ENCODE peak calls at places on chromosomes 3 and 15, in five cellular contexts. One of them, this sample, is unnamed.
A peak's percentile ranks its signal among the peaks of the same experiment; 100 is the strongest.

GRCh38 chr15:28923726-28924280 is 38.0 kb downstream of the APBA2 start:
- DNase-seq in ovary: no peak
- DNase-seq in pancreas: no peak
- DNase-seq in H9: no peak
- DNase-seq in cardiac muscle cell: no peak
- DNase-seq in this sample: no peak

GRCh38 chr3:177379045-177379444 is 181.8 kb upstream of the TBL1XR1 start:
- DNase-seq in cardiac muscle cell: no peak
- DNase-seq in H9: no peak
- DNase-seq in ovary: no peak
- DNase-seq in pancreas: no peak
- DNase-seq in this sample: no peak

GRCh38 chr15:26893351-26894065 is 26.6 kb downstream of the GABRA5 start:
- DNase-seq in ovary: no peak
- DNase-seq in H9: no peak
- DNase-seq in pancreas: no peak
- DNase-seq in cardiac muscle cell: no peak
- DNase-seq in this sample: no peak

GRCh38 chr15:45205192-45205591 is 17.4 kb upstream of the SHF start:
- DNase-seq in pancreas: peak; percentile 59
- DNase-seq in H9: peak; percentile 76
- DNase-seq in ovary: peak; percentile 22
- DNase-seq in cardiac muscle cell: peak; percentile 85
- DNase-seq in this sample: peak; percentile 89

GRCh38 chr3:129502641-129503386 is 25.6 kb upstream of the RHO start:
- DNase-seq in pancreas: no peak
- DNase-seq in cardiac muscle cell: peak; percentile 23
- DNase-seq in ovary: no peak
- DNase-seq in H9: no peak
- DNase-seq in this sample: no peak

GRCh38 chr3:37855363-37855970 is 6.2 kb upstream of the CTDSPL start:
- DNase-seq in pancreas: peak; percentile 64
- DNase-seq in ovary: peak; percentile 80
- DNase-seq in cardiac muscle cell: peak; percentile 81
- DNase-seq in H9: peak; percentile 79
- DNase-seq in this sample: peak; percentile 84

GRCh38 chr15:75203017-75203907 is 1.6 kb downstream of the C15orf39 start:
- DNase-seq in pancreas: peak; percentile 22
- DNase-seq in cardiac muscle cell: no peak
- DNase-seq in ovary: no peak
- DNase-seq in H9: no peak
- DNase-seq in this sample: peak; percentile 52

GRCh38 chr15:49877871-49878511 is 241.0 kb downstream of the ATP8B4 start:
- DNase-seq in pancreas: no peak
- DNase-seq in cardiac muscle cell: no peak
- DNase-seq in H9: no peak
- DNase-seq in ovary: peak; percentile 39
- DNase-seq in this sample: no peak

GRCh38 chr3:154240235-154240634 is 84.1 kb downstream of the DHX36 start:
- DNase-seq in cardiac muscle cell: no peak
- DNase-seq in ovary: no peak
- DNase-seq in H9: no peak
- DNase-seq in pancreas: no peak
- DNase-seq in this sample: no peak

DNA sequence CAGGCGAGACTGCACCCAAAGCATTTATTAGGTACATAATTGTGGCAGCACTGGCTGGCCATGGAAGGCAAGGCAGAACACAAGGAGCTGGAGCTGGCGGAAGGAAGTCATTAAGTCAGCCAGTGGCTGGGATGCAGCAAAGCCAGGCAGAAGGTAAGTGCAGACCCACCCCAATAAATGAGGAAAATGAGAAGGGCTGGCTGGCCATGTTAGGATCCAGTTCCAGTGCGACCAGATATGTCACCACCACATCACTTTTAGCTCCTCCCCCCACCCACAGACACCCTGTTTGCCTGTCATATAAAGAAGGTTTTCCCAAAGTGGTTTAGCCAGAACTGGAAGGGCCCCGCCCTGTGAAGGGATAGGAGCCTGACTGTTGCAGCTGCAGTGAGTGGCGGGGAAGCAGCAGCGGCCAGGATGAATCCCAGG is at the start of gene FURIN:
- DNase-seq in cardiac muscle cell: no peak
- DNase-seq in ovary: no peak
- DNase-seq in pancreas: no peak
- DNase-seq in H9: no peak
- DNase-seq in this sample: no peak
- H3K27ac ChIP-seq in cardiac muscle cell: peak within 1 kb of the TSS; percentile 73
- H3K27ac ChIP-seq in ovary: no peak within 1 kb of the TSS
- H3K27ac ChIP-seq in pancreas: no peak within 1 kb of the TSS
- H3K27ac ChIP-seq in H9: no peak within 1 kb of the TSS
- H3K27ac ChIP-seq in this sample: no peak within 1 kb of the TSS

DNA sequence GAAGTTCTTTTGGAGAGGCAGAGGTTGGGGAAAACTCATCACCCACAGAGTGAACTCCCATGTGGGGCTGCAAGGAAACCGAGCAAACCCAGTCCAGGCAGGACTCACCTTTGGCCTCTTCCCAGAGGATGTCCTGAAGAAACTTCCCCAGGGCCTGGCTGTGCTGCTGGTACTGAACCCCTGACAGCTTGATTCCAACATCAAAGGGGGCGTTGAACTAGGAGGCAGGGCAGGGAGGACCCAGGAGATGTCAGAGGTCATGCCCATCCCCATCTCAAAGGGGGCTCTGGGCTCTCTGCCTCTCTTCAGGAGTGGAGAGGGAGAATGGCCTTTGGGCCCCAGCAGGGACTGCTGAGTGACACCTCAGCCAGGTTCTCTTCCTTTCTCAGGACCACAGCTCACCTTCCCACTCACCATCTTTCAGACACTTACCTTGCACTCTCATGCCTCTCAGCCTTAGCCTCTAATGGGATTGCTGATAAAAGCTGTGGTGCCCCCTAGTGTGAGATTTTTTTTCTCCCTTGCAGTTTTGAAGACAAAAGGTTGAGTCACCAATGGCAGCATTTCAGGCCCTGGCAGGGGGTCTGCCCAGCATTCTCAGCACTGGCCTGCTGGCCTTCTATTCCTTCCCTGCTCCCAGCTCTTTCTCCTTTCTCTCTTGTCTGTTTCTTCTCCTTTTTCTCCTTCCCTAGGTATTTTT is 6.0 kb downstream of the GHRL start:
- DNase-seq in ovary: no peak
- DNase-seq in H9: peak; percentile 67
- DNase-seq in cardiac muscle cell: no peak
- DNase-seq in pancreas: no peak
- DNase-seq in this sample: peak; percentile 87
- H3K27ac ChIP-seq in ovary: no peak overlapping the region
- H3K27ac ChIP-seq in H9: no peak overlapping the region
- H3K27ac ChIP-seq in cardiac muscle cell: no peak overlapping the region
- H3K27ac ChIP-seq in pancreas: no peak overlapping the region
- H3K27ac ChIP-seq in this sample: no peak overlapping the region

GRCh38 chr3:47398218-47398617 is 17.4 kb downstream of the PTPN23 start:
- DNase-seq in H9: no peak
- DNase-seq in ovary: no peak
- DNase-seq in cardiac muscle cell: no peak
- DNase-seq in pancreas: no peak
- DNase-seq in this sample: no peak

GRCh38 chr3:47394867-47395266 is 14.0 kb downstream of the PTPN23 start:
- DNase-seq in cardiac muscle cell: no peak
- DNase-seq in pancreas: no peak
- DNase-seq in H9: no peak
- DNase-seq in ovary: no peak
- DNase-seq in this sample: no peak

GRCh38 chr3:47404420-47404819 is 23.6 kb downstream of the PTPN23 start:
- DNase-seq in H9: no peak
- DNase-seq in cardiac muscle cell: no peak
- DNase-seq in pancreas: no peak
- DNase-seq in ovary: no peak
- DNase-seq in this sample: no peak

GRCh38 chr3:47399016-47399415 is 18.2 kb downstream of the PTPN23 start:
- DNase-seq in H9: no peak
- DNase-seq in cardiac muscle cell: no peak
- DNase-seq in pancreas: no peak
- DNase-seq in ovary: no peak
- DNase-seq in this sample: no peak

DNA sequence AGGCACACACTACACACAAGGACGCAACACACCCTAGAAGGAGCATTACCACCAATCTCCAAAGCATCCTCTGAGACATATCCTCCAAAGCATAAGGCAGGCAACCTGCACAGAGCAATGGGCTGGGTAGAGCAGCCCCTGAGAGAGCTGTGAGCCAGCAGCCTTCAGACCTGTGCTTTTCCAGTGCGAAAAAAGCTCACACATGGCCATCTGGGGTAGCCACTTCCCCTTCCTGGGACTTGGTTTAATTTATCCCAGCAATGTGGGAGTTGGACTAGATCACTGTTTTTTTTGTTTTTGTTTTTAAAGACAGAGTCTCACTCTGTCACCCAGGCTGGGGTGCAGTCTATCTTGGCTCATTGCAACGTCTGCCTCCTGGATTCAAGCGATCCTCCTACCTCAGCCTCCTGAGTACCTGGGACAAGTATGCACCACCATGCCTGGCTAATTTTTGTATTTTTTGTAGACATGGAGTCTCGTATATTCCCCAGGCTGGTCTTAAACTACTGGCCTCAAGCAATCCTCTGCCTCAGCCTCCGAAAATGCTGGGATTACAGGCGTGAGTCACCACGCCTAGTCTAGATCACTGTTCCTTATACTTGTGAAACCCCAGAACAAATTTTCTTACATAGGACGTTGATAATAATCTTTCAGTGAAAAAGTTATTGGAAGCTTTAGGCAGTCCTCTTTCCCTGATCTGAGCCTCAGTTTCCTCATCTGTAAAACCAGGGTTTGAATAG is 18.9 kb downstream of the PTPN23 start:
- DNase-seq in pancreas: no peak
- DNase-seq in cardiac muscle cell: no peak
- DNase-seq in H9: no peak
- DNase-seq in ovary: no peak
- DNase-seq in this sample: no peak
- H3K27ac ChIP-seq in pancreas: no peak overlapping the region
- H3K27ac ChIP-seq in cardiac muscle cell: no peak overlapping the region
- H3K27ac ChIP-seq in H9: no peak overlapping the region
- H3K27ac ChIP-seq in ovary: no peak overlapping the region
- H3K27ac ChIP-seq in this sample: no peak overlapping the region

DNA sequence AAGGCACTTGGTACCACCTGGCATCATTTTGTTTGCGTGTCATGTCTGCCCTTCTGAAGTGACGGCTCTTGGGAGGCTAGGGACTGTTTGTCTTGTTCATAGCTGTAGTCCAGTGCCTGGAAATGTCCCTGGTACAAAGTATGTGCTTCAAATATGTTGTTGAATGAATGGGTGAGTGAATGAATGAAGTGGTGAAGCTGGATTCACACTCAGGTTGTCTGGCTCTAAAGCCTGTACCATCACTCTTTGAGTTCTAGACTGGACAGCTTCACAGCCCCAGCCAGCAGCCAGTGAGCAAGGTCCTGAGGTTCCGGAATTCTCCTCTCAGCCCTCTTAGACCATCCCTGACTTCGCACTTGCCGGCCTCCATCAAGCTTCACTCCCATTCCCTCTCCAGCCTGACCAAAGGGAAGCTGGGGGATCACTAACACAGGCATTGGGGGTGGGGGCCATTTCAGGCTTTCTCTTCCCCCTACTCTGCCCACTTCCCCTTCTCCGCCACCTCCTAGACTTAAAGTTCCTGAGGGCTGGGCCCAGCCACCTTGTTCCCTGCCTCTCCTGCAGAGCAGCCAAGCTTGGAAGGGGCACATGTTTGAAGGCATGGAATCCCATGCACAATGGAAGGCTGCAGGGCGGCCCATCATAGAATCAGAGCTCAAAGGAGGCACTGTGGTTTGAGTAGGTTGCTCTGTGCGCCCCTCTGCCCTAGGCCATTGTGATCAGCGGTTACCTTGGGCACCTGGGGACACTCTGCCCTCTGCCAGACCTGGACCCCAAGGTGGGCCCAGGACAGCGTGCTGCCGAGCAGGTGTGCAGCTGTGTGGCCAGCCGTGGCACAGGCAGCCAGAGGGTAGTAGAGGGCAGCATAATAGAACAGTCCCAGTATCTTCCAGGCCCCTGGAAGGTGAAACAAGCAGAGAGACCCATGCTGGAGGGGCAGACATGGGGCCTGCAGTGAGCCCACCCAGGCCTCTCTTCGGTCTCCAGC is 7.7 kb downstream of the STRA6 start:
- DNase-seq in H9: no peak
- DNase-seq in pancreas: no peak
- DNase-seq in cardiac muscle cell: no peak
- DNase-seq in ovary: no peak
- DNase-seq in this sample: no peak
- H3K27ac ChIP-seq in H9: no peak overlapping the region
- H3K27ac ChIP-seq in pancreas: no peak overlapping the region
- H3K27ac ChIP-seq in cardiac muscle cell: no peak overlapping the region
- H3K27ac ChIP-seq in ovary: no peak overlapping the region
- H3K27ac ChIP-seq in this sample: no peak overlapping the region

GRCh38 chr3:122857019-122857418 is 62.1 kb downstream of the SLC49A4 start:
- DNase-seq in ovary: no peak
- DNase-seq in cardiac muscle cell: no peak
- DNase-seq in pancreas: no peak
- DNase-seq in H9: no peak
- DNase-seq in this sample: no peak

GRCh38 chr3:122864498-122864897 is 69.6 kb downstream of the SLC49A4 start:
- DNase-seq in ovary: no peak
- DNase-seq in H9: no peak
- DNase-seq in cardiac muscle cell: no peak
- DNase-seq in pancreas: no peak
- DNase-seq in this sample: no peak

GRCh38 chr3:122858373-122858772 is 63.5 kb downstream of the SLC49A4 start:
- DNase-seq in cardiac muscle cell: no peak
- DNase-seq in H9: no peak
- DNase-seq in ovary: no peak
- DNase-seq in pancreas: no peak
- DNase-seq in this sample: no peak

GRCh38 chr3:122859021-122859805 is 64.3 kb downstream of the SLC49A4 start:
- DNase-seq in H9: no peak
- DNase-seq in ovary: no peak
- DNase-seq in cardiac muscle cell: no peak
- DNase-seq in pancreas: no peak
- DNase-seq in this sample: no peak
- H3K27ac ChIP-seq in H9: no peak overlapping the region
- H3K27ac ChIP-seq in ovary: no peak overlapping the region
- H3K27ac ChIP-seq in cardiac muscle cell: no peak overlapping the region
- H3K27ac ChIP-seq in pancreas: no peak overlapping the region
- H3K27ac ChIP-seq in this sample: no peak overlapping the region

GRCh38 chr3:149373235-149374125 is 4.0 kb downstream of the TM4SF1 start:
- DNase-seq in cardiac muscle cell: no peak
- DNase-seq in pancreas: no peak
- DNase-seq in H9: no peak
- DNase-seq in ovary: no peak
- DNase-seq in this sample: no peak
- H3K27ac ChIP-seq in cardiac muscle cell: no peak overlapping the region
- H3K27ac ChIP-seq in pancreas: no peak overlapping the region
- H3K27ac ChIP-seq in H9: no peak overlapping the region
- H3K27ac ChIP-seq in ovary: no peak overlapping the region
- H3K27ac ChIP-seq in this sample: no peak overlapping the region

GRCh38 chr3:169165196-169166159 is 498.0 kb downstream of the MECOM start:
- DNase-seq in pancreas: no peak
- DNase-seq in cardiac muscle cell: no peak
- DNase-seq in H9: no peak
- DNase-seq in ovary: no peak
- DNase-seq in this sample: no peak
- H3K27ac ChIP-seq in pancreas: no peak overlapping the region
- H3K27ac ChIP-seq in cardiac muscle cell: no peak overlapping the region
- H3K27ac ChIP-seq in H9: no peak overlapping the region
- H3K27ac ChIP-seq in ovary: no peak overlapping the region
- H3K27ac ChIP-seq in this sample: no peak overlapping the region

This sample was measured in Karpas-422.